ENCODE peak calls at places on chromosomes 4 and X, in five cellular contexts. B is HepG2, L is endothelial cell of umbilical vein, P is K562, Y is A549. D is an unnamed sample.

GRCh38 chrX:108516184-108516583 is 76.5 kb downstream of the COL4A5 start:
- DNase-seq in Y (peak), B (peak), L (peak), P (no peak), D (no peak)

GRCh38 chrX:9690046-9690445 is 75.6 kb downstream of the GPR143 start:
- DNase-seq in P (no peak), Y (no peak), L (no peak), B (no peak), D (no peak)

GRCh38 chrX:81291996-81292395 is 90.1 kb downstream of the SH3BGRL start:
- DNase-seq in B (no peak), Y (peak), L (no peak), P (no peak), D (no peak)

GRCh38 chr4:149144060-149144459 is 671.6 kb downstream of the IQCM start:
- DNase-seq in L (no peak), Y (no peak), B (no peak), P (no peak), D (no peak)

GRCh38 chr4:164955107-164955805 is 22.2 kb downstream of the TRIM61 start:
- DNase-seq in Y (no peak), L (no peak), B (no peak), P (no peak), D (no peak)

GRCh38 chr4:91092398-91092955 is 965.3 kb downstream of the CCSER1 start:
- DNase-seq in P (no peak), L (no peak), B (no peak), Y (peak), D (no peak)

GRCh38 chrX:2345562-2345961 is 155.2 kb downstream of the DHRSX start:
- DNase-seq in Y (no peak), L (no peak), B (no peak), P (no peak), D (no peak)

GRCh38 chr4:84578540-84579409 is 4.2 kb upstream of the CDS1 start:
- DNase-seq in P (peak), Y (peak), L (peak), B (peak), D (no peak)

GRCh38 chrX:119359618-119360382 is 39.3 kb upstream of the SLC25A43 start:
- DNase-seq in P (no peak), Y (no peak), B (no peak), L (no peak), D (no peak)

GRCh38 chr4:151569650-151570049 is 160.7 kb downstream of the FHIP1A start:
- DNase-seq in Y (no peak), L (no peak), B (no peak), P (no peak), D (no peak)

GRCh38 chrX:74636749-74637314 is 22.4 kb upstream of the RLIM start:
- DNase-seq in L (no peak), Y (no peak), B (no peak), P (no peak), D (no peak)

GRCh38 chrX:9333873-9334272 is 131.0 kb upstream of the TBL1X start:
- DNase-seq in L (no peak), Y (no peak), B (no peak), P (no peak), D (no peak)

GRCh38 chrX:140733766-140734342 is 24.3 kb downstream of the LINC00632 start:
- DNase-seq in Y (peak), B (peak), P (peak), L (peak), D (no peak)

GRCh38 chr4:17033256-17034245 is 135.1 kb upstream of the LDB2 start:
- DNase-seq in Y (no peak), L (no peak), B (no peak), P (no peak), D (no peak)

GRCh38 chr4:182089326-182089725 is 153.9 kb upstream of the TENM3 start:
- DNase-seq in L (no peak), P (no peak), B (peak), Y (no peak), D (no peak)

GRCh38 chrX:9351112-9351511 is 113.7 kb upstream of the TBL1X start:
- DNase-seq in Y (no peak), B (no peak), P (no peak), L (no peak), D (no peak)

GRCh38 chrX:1327651-1328304 is 8.8 kb upstream of the IL3RA start:
- DNase-seq in Y (no peak), L (no peak), B (no peak), P (no peak), D (no peak)

GRCh38 chrX:22171287-22172060 is 101.2 kb upstream of the CBLL2 start:
- DNase-seq in Y (no peak), B (no peak), L (no peak), P (no peak), D (no peak)

GRCh38 chr4:151624606-151625565 is 135.9 kb downstream of the GATB start:
- DNase-seq in L (no peak), P (no peak), B (no peak), Y (no peak), D (no peak)

GRCh38 chr4:84804126-84804525 is 162.4 kb downstream of the WDFY3 start:
- DNase-seq in L (no peak), Y (no peak), B (no peak), P (no peak), D (no peak)

GRCh38 chr4:2818351-2818939 is 25.2 kb upstream of the ADD1 start:
- DNase-seq in L (no peak), B (no peak), Y (no peak), P (no peak), D (peak)

GRCh38 chr4:82201805-82202636 is 171.8 kb downstream of the HNRNPD start:
- DNase-seq in Y (peak), P (peak), L (peak), B (peak), D (no peak)

GRCh38 chrX:10979956-10980355 is 131.2 kb upstream of the HCCS start:
- DNase-seq in Y (no peak), B (no peak), P (no peak), L (no peak), D (no peak)

GRCh38 chr4:66178901-66179300 is 508.6 kb upstream of the EPHA5 start:
- DNase-seq in B (no peak), P (no peak), L (no peak), Y (peak), D (no peak)

GRCh38 chr4:3291969-3292570 is 751 bp upstream of the RGS12 start:
- DNase-seq in B (peak), Y (peak), L (no peak), P (peak), D (peak)

GRCh38 chr4:95093936-95094929 is 336.5 kb downstream of the BMPR1B start:
- DNase-seq in L (no peak), P (no peak), B (no peak), Y (peak), D (no peak)

GRCh38 chr4:95093460-95093859 is 335.7 kb downstream of the BMPR1B start:
- DNase-seq in Y (no peak), B (no peak), P (no peak), L (no peak), D (no peak)

GRCh38 chr4:95092762-95093161 is 335.0 kb downstream of the BMPR1B start:
- DNase-seq in P (no peak), B (no peak), L (peak), Y (peak), D (no peak)

GRCh38 chr4:95091272-95091671 is 333.5 kb downstream of the BMPR1B start:
- DNase-seq in B (no peak), P (no peak), L (no peak), Y (peak), D (no peak)

GRCh38 chr4:95095352-95095974 is 337.7 kb downstream of the BMPR1B start:
- DNase-seq in B (peak), Y (peak), L (peak), P (no peak), D (no peak)
- TF ChIP-seq JUN in B (no peak), Y (no peak), L (no peak), P (no peak), D (no peak)

DNA sequence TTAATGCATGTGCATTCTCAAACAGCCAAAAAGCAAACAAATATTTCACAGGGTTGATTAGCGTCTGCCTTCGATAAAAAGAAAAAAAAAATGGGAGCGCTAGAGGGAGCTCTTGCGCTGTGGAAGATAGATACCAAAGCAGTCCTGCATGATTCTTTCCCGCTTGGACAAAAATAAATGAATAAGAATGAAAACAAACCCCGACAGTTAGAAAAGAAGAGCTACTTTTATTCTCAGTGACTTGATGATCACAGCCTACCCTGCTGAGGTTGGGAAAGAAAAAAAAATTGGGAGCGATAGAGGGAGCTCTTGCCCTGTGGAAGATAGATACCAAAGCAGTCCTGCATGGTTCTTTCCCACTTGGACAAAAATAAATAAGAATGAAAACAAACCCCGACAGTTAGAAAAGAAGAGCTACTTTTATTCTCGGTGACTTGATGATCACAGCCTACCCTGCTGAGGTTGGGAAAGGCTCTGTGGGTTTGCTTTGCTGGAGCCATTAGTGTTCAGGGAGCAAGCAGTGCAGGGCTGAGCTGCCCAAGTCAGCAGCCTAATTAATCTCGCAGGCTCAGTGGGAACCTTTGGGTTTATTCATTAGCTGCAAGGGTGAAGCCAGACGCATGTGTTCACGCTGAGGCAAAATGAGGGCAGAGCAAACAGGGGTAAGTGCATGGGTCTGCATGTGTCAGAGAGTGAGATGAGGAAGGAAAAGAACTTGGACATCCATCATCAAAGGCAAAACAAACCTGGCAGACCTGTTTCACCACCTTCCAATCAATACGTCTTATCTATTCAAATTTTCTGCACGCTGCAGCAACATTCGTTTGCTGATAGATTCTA is 249.3 kb upstream of the PRKX start:
- DNase-seq in Y (peak), L (peak), B (peak), P (peak), D (no peak)
- H3K4me2 ChIP-seq in Y (peak), L (no peak), B (no peak), P (no peak), D (peak)

GRCh38 chrX:13791559-13791958 is 25.3 kb downstream of the GPM6B start:
- DNase-seq in L (no peak), B (no peak), Y (no peak), P (no peak), D (no peak)
- TF ChIP-seq JUN in L (no peak), B (no peak), Y (no peak), P (no peak), D (no peak)

GRCh38 chr4:185341841-185342240 is 53.9 kb downstream of the LRP2BP start:
- DNase-seq in L (no peak), Y (no peak), B (no peak), P (no peak), D (no peak)
- H3K4me2 ChIP-seq in L (no peak), Y (no peak), B (no peak), P (no peak), D (no peak)

GRCh38 chr4:108099838-108100237 is 68.9 kb downstream of the LEF1 start:
- DNase-seq in B (no peak), P (no peak), Y (no peak), L (no peak), D (no peak)
- TF ChIP-seq JUN in B (no peak), P (no peak), Y (no peak), L (no peak), D (no peak)

DNA sequence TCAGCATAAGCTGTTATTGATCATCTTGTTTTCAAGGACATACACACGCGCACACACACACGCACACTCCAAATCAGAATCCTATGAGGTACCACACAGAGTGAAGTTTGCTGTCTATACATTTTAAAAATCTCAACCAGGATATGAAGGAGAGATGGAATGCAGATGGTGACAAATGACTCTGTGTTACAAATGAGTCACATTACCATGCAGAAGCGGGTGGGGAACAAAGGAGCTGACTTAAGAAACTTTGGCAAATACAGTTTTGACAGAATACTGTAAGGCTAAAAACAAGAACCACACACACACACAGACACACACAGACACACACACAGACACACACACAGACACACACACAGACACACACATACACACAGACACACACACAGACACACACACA is 81.7 kb downstream of the RELL1 start:
- DNase-seq in Y (no peak), P (no peak), L (peak), B (no peak), D (no peak)
- H3K4me2 ChIP-seq in Y (no peak), P (no peak), L (peak), B (no peak), D (no peak)

DNA sequence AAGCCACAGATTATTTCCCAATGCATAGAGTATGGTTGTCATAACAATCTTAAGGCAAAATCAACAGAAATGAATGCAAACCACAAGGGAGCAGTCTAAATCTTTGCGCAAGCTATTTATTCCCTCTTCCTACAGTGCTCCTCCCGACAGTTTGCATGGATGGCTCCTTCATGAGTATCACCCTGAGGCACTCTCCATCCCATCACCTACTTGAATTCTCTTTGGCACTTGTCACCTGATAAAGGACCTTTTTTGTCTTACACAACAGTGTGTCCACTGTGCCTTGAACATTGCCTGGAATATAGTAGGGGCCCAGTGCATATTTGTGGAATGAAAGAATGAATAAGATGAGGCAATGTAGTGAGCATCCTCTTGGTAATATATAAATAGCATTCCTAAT is 35.5 kb upstream of the MMAA start:
- DNase-seq in Y (no peak), L (no peak), P (no peak), B (no peak), D (no peak)
- TF ChIP-seq JUN in Y (no peak), L (no peak), P (no peak), B (no peak), D (no peak)